ENCODE peak calls at places on chromosomes 11 and 22, in nine cellular contexts. H, E, Z, N, R, W, U, M and A are unnamed samples.

GRCh38 chr11:34682822-34683221 is 61.9 kb downstream of the EHF start:
- DNase-seq in M (no peak), E (no peak), H (no peak), W (no peak), N (peak; percentile 79), R (no peak), Z (no peak), U (peak; percentile 40), A (peak; percentile 59)

GRCh38 chr11:62458212-62459002 is 39.6 kb downstream of the SCGB1A1 start:
- DNase-seq in U (no peak), E (peak; percentile 30), M (no peak), H (no peak), R (peak; percentile 58), Z (no peak), N (no peak), W (peak; percentile 9), A (no peak)

GRCh38 chr11:28077524-28077923 is 30.4 kb downstream of the KIF18A start:
- DNase-seq in M (no peak), U (no peak), R (no peak), N (no peak), Z (no peak), W (no peak), E (no peak), H (no peak), A (no peak)

GRCh38 chr22:30838111-30838510 is 130.5 kb downstream of the MORC2 start:
- DNase-seq in W (no peak), R (no peak), E (no peak), N (peak; percentile 8), Z (no peak), U (peak; percentile 38), M (no peak), H (no peak), A (no peak)

GRCh38 chr22:38415561-38416321 is 39.3 kb downstream of the KCNJ4 start:
- DNase-seq in U (no peak), H (peak; percentile 52), Z (no peak), W (peak; percentile 88), M (peak; percentile 34), R (peak; percentile 24), E (no peak), N (no peak), A (no peak)

GRCh38 chr11:61124574-61125309 is 22.5 kb downstream of the CD5 start:
- DNase-seq in M (peak; percentile 21), Z (peak; percentile 31), E (no peak), N (peak; percentile 65), W (no peak), H (no peak), R (peak; percentile 62), U (no peak), A (no peak)

GRCh38 chr22:29855611-29856181 is 17.6 kb upstream of the ASCC2 start:
- DNase-seq in Z (peak; percentile 11), N (no peak), R (no peak), M (no peak), E (no peak), H (no peak), U (no peak), W (peak; percentile 86), A (no peak)

GRCh38 chr11:80958414-80958813 is 1517.6 kb upstream of the TENM4 start:
- DNase-seq in N (peak; percentile 76), U (peak; percentile 94), Z (no peak), H (no peak), W (no peak), M (no peak), R (peak; percentile 56), E (peak; percentile 91), A (peak; percentile 4)

GRCh38 chr11:21774212-21774611 is 418.7 kb upstream of the ANO5 start:
- DNase-seq in M (no peak), E (no peak), N (peak; percentile 4), U (no peak), Z (no peak), H (no peak), R (no peak), W (peak; percentile 75), A (no peak)

GRCh38 chr22:20904008-20904979 is 12.9 kb upstream of the CRKL start:
- DNase-seq in H (no peak), R (peak; percentile 93), U (peak; percentile 99), M (no peak), E (peak; percentile 95), N (peak; percentile 91), Z (peak; percentile 51), W (no peak), A (peak; percentile 84)

GRCh38 chr11:79253280-79253679 is 187.6 kb downstream of the TENM4 start:
- DNase-seq in M (peak; percentile 32), N (no peak), Z (no peak), W (no peak), R (no peak), U (no peak), H (no peak), E (no peak), A (no peak)

GRCh38 chr11:116328851-116329250 is 443.9 kb downstream of the BUD13 start:
- DNase-seq in H (no peak), W (no peak), E (no peak), Z (no peak), M (no peak), N (no peak), U (no peak), R (no peak), A (no peak)

GRCh38 chr11:14980854-14981253 is 8.7 kb upstream of the CALCA start:
- DNase-seq in M (no peak), H (no peak), Z (no peak), E (peak; percentile 48), N (peak; percentile 23), R (no peak), U (peak; percentile 85), W (no peak), A (no peak)

GRCh38 chr11:123760894-123761293 is 6.6 kb upstream of the OR6X1 start:
- DNase-seq in M (no peak), E (no peak), R (no peak), H (no peak), U (no peak), W (no peak), Z (no peak), N (no peak), A (no peak)

GRCh38 chr11:639324-639977 is 2.4 kb downstream of the DRD4 start:
- DNase-seq in H (no peak), M (peak; percentile 61), R (no peak), N (no peak), U (no peak), W (no peak), Z (no peak), E (no peak), A (no peak)

GRCh38 chr11:120704256-120704750 is 192.8 kb downstream of the GRIK4 start:
- DNase-seq in W (no peak), U (no peak), M (no peak), Z (no peak), H (no peak), R (no peak), E (no peak), N (no peak), A (no peak)

GRCh38 chr11:83764643-83765042 is 478.5 kb upstream of the CCDC90B start:
- DNase-seq in Z (no peak), E (no peak), W (no peak), M (no peak), R (no peak), N (no peak), U (no peak), H (no peak), A (no peak)

GRCh38 chr22:38223289-38223960 is 21.6 kb downstream of the MAFF start:
- DNase-seq in Z (no peak), W (no peak), E (no peak), N (no peak), R (no peak), H (no peak), U (no peak), M (no peak), A (peak; percentile 70)

GRCh38 chr22:40235418-40235817 is 57.7 kb downstream of the TNRC6B start:
- DNase-seq in N (peak; percentile 25), M (no peak), U (no peak), E (no peak), Z (no peak), R (no peak), H (no peak), W (no peak), A (no peak)

GRCh38 chr11:115497303-115497702 is 6.9 kb downstream of the CADM1 start:
- DNase-seq in R (no peak), E (no peak), N (no peak), W (no peak), U (no peak), H (no peak), M (no peak), Z (no peak), A (no peak)

GRCh38 chr11:11532574-11532973 is 89.2 kb downstream of the GALNT18 start:
- DNase-seq in W (peak; percentile 48), N (no peak), U (peak; percentile 28), M (no peak), R (no peak), E (no peak), H (no peak), Z (no peak), A (no peak)

GRCh38 chr11:2526808-2527381 is 82.1 kb downstream of the KCNQ1 start:
- DNase-seq in R (no peak), H (peak; percentile 3), W (peak; percentile 77), N (no peak), M (no peak), E (no peak), Z (peak; percentile 52), U (no peak), A (no peak)

GRCh38 chr11:33544593-33545373 is 155.8 kb downstream of the C11orf91 start:
- DNase-seq in Z (no peak), M (no peak), N (peak; percentile 22), E (no peak), W (no peak), U (no peak), H (no peak), R (no peak), A (no peak)
- TF ChIP-seq CTCF in Z (no peak), M (no peak), N (no peak), E (no peak), W (no peak), U (no peak), H (no peak), R (no peak), A (no peak)

GRCh38 chr11:134050541-134051383 is 18.1 kb upstream of the JAM3 start:
- DNase-seq in U (peak; percentile 57), H (peak; percentile 86), R (no peak), N (peak; percentile 72), Z (peak; percentile 85), E (peak; percentile 68), W (peak; percentile 70), M (peak; percentile 77), A (no peak)
- H3K4me3 ChIP-seq in U (peak overlapping the region; percentile 31), H (peak overlapping the region; percentile 50), R (no peak overlapping the region), N (no peak overlapping the region), Z (no peak overlapping the region), E (peak overlapping the region; percentile 30), W (no peak overlapping the region), M (no peak overlapping the region), A (peak overlapping the region; percentile 7)

DNA sequence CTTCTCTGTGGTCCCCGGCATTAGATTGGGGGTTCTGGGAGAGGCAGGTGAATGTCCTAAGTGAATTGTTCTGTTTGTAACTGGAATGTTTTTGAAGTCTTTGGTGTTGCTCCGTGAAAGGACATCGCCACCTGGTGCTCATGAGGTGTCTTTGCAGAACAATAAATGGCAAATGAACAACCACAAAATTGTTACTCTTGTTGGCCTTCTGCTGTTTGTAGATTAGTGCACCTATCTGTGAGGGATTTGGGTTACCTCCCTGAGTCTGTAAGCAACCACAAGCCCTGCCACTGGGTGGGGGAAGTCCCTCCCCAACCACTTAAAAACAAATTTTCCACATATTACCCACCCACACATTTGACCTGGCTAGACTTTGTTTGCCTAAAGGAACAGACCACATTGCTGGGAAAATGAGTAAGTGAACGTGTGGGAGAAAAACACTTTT is 4.7 kb downstream of the MPEG1 start:
- DNase-seq in E (peak; percentile 81), M (peak; percentile 62), Z (peak; percentile 64), R (peak; percentile 62), N (peak; percentile 69), W (peak; percentile 43), U (peak; percentile 70), H (no peak), A (peak; percentile 55)
- TF ChIP-seq CTCF in E (peak; percentile 71), M (peak; percentile 72), Z (peak; percentile 56), R (peak; percentile 85), N (peak; percentile 88), W (peak; percentile 81), U (peak; percentile 74), H (peak; percentile 54), A (peak; percentile 61)

GRCh38 chr11:65606876-65607613 is 7.0 kb downstream of the MAP3K11 start:
- DNase-seq in Z (peak; percentile 82), U (peak; percentile 92), W (peak; percentile 96), H (peak; percentile 94), M (peak; percentile 98), E (peak; percentile 98), R (no peak), N (no peak), A (peak; percentile 88)
- H3K4me3 ChIP-seq in Z (no peak overlapping the region), U (peak overlapping the region; percentile 2), W (no peak overlapping the region), H (peak overlapping the region; percentile 14), M (peak overlapping the region; percentile 31), E (no peak overlapping the region), R (no peak overlapping the region), N (no peak overlapping the region), A (peak overlapping the region; percentile 25)